ENCODE peak calls at places on chromosomes 5 and 9, in eight cellular contexts. One of them, this sample, is unnamed.

GRCh38 chr9:29999645-30000044 is 2384.8 kb upstream of the ACO1 start:
- DNase-seq in GM12878: no peak
- DNase-seq in stomach: no peak
- DNase-seq in spleen: no peak
- DNase-seq in HepG2: no peak
- DNase-seq in breast epithelium: no peak
- DNase-seq in transverse colon: peak
- DNase-seq in endothelial cell of umbilical vein: no peak
- DNase-seq in this sample: no peak

GRCh38 chr5:139100825-139101224 is 97.3 kb downstream of the SIL1 start:
- DNase-seq in transverse colon: no peak
- DNase-seq in endothelial cell of umbilical vein: no peak
- DNase-seq in breast epithelium: no peak
- DNase-seq in spleen: no peak
- DNase-seq in HepG2: no peak
- DNase-seq in GM12878: no peak
- DNase-seq in stomach: no peak
- DNase-seq in this sample: no peak

GRCh38 chr5:164041105-164041504 is 535.7 kb downstream of the MAT2B start:
- DNase-seq in GM12878: no peak
- DNase-seq in endothelial cell of umbilical vein: no peak
- DNase-seq in breast epithelium: no peak
- DNase-seq in stomach: no peak
- DNase-seq in transverse colon: no peak
- DNase-seq in spleen: no peak
- DNase-seq in HepG2: no peak
- DNase-seq in this sample: no peak

GRCh38 chr5:124504081-124504916 is 242.1 kb downstream of the ZNF608 start:
- DNase-seq in transverse colon: no peak
- DNase-seq in HepG2: no peak
- DNase-seq in endothelial cell of umbilical vein: no peak
- DNase-seq in spleen: no peak
- DNase-seq in breast epithelium: no peak
- DNase-seq in GM12878: no peak
- DNase-seq in stomach: no peak
- DNase-seq in this sample: no peak

GRCh38 chr9:131407717-131408195 is 13.9 kb downstream of the PRRC2B start:
- DNase-seq in spleen: no peak
- DNase-seq in GM12878: no peak
- DNase-seq in endothelial cell of umbilical vein: peak
- DNase-seq in HepG2: peak
- DNase-seq in stomach: no peak
- DNase-seq in transverse colon: peak
- DNase-seq in breast epithelium: peak
- DNase-seq in this sample: no peak

GRCh38 chr9:108282872-108283271 is 572.9 kb downstream of the ACTL7B start:
- DNase-seq in stomach: no peak
- DNase-seq in endothelial cell of umbilical vein: no peak
- DNase-seq in HepG2: peak
- DNase-seq in transverse colon: no peak
- DNase-seq in GM12878: no peak
- DNase-seq in breast epithelium: no peak
- DNase-seq in spleen: no peak
- DNase-seq in this sample: no peak

GRCh38 chr9:131630206-131630831 is 85.0 kb downstream of the PRRT1B start:
- DNase-seq in endothelial cell of umbilical vein: no peak
- DNase-seq in breast epithelium: no peak
- DNase-seq in GM12878: peak
- DNase-seq in transverse colon: peak
- DNase-seq in HepG2: no peak
- DNase-seq in spleen: no peak
- DNase-seq in stomach: no peak
- DNase-seq in this sample: no peak

GRCh38 chr9:113632776-113633590 is 169.5 kb downstream of the RGS3 start:
- DNase-seq in GM12878: no peak
- DNase-seq in transverse colon: no peak
- DNase-seq in endothelial cell of umbilical vein: no peak
- DNase-seq in spleen: peak
- DNase-seq in breast epithelium: no peak
- DNase-seq in HepG2: no peak
- DNase-seq in stomach: no peak
- DNase-seq in this sample: peak

DNA sequence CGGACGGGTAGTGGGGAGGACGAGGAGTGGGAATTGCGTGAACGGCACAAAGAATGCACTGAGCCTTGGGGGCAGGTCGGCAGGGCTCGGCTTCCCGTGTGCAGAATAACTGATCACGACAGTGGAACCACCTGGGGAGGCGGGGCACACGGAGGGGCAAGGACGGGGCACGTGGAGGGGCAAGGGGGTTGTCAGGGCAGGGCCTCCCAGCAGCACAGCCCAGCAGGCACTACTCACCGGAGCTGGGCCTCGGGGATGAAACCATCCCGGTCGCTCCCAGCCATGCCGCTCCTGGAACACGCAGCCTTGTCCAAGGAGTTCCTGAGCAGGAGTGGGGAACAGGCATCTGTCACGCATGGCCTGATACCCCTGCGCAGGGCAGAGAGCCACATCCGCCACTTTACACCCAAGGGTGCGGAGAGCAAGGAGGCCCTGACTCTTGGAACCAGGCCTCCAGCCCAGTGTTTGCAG is 33.4 kb downstream of the SARDH start:
- DNase-seq in GM12878: no peak
- DNase-seq in HepG2: no peak
- DNase-seq in breast epithelium: no peak
- DNase-seq in stomach: no peak
- DNase-seq in spleen: peak
- DNase-seq in transverse colon: no peak
- DNase-seq in endothelial cell of umbilical vein: no peak
- DNase-seq in this sample: no peak
- TF ChIP-seq POLR2A in GM12878: no peak
- TF ChIP-seq POLR2A in HepG2: no peak
- TF ChIP-seq POLR2A in breast epithelium: no peak
- TF ChIP-seq POLR2A in stomach: no peak
- TF ChIP-seq POLR2A in spleen: no peak
- TF ChIP-seq POLR2A in transverse colon: no peak
- TF ChIP-seq POLR2A in endothelial cell of umbilical vein: no peak
- TF ChIP-seq POLR2A in this sample: no peak

GRCh38 chr5:119968690-119969089 is 339.3 kb downstream of the FAM170A start:
- DNase-seq in HepG2: no peak
- DNase-seq in spleen: no peak
- DNase-seq in endothelial cell of umbilical vein: no peak
- DNase-seq in stomach: no peak
- DNase-seq in breast epithelium: no peak
- DNase-seq in transverse colon: no peak
- DNase-seq in GM12878: no peak
- DNase-seq in this sample: no peak

GRCh38 chr5:119961993-119962392 is 332.6 kb downstream of the FAM170A start:
- DNase-seq in spleen: no peak
- DNase-seq in GM12878: no peak
- DNase-seq in stomach: no peak
- DNase-seq in breast epithelium: no peak
- DNase-seq in HepG2: no peak
- DNase-seq in transverse colon: no peak
- DNase-seq in endothelial cell of umbilical vein: no peak
- DNase-seq in this sample: no peak

GRCh38 chr5:119966028-119966427 is 336.7 kb downstream of the FAM170A start:
- DNase-seq in transverse colon: no peak
- DNase-seq in spleen: no peak
- DNase-seq in breast epithelium: no peak
- DNase-seq in HepG2: no peak
- DNase-seq in stomach: no peak
- DNase-seq in GM12878: no peak
- DNase-seq in endothelial cell of umbilical vein: no peak
- DNase-seq in this sample: no peak
- TF ChIP-seq CTCF in transverse colon: no peak
- TF ChIP-seq CTCF in spleen: no peak
- TF ChIP-seq CTCF in breast epithelium: no peak
- TF ChIP-seq CTCF in HepG2: no peak
- TF ChIP-seq CTCF in stomach: no peak
- TF ChIP-seq CTCF in GM12878: no peak
- TF ChIP-seq CTCF in endothelial cell of umbilical vein: no peak
- TF ChIP-seq CTCF in this sample: no peak

GRCh38 chr9:105154723-105155191 is 89.7 kb upstream of the SLC44A1 start:
- DNase-seq in transverse colon: no peak
- DNase-seq in HepG2: no peak
- DNase-seq in spleen: no peak
- DNase-seq in GM12878: no peak
- DNase-seq in endothelial cell of umbilical vein: peak
- DNase-seq in stomach: no peak
- DNase-seq in breast epithelium: no peak
- DNase-seq in this sample: no peak

GRCh38 chr9:105151686-105151995 is 92.8 kb upstream of the SLC44A1 start:
- DNase-seq in endothelial cell of umbilical vein: no peak
- DNase-seq in breast epithelium: no peak
- DNase-seq in GM12878: no peak
- DNase-seq in transverse colon: no peak
- DNase-seq in HepG2: no peak
- DNase-seq in spleen: no peak
- DNase-seq in stomach: no peak
- DNase-seq in this sample: no peak

GRCh38 chr9:105158020-105158419 is 86.4 kb upstream of the SLC44A1 start:
- DNase-seq in stomach: no peak
- DNase-seq in spleen: no peak
- DNase-seq in transverse colon: no peak
- DNase-seq in breast epithelium: no peak
- DNase-seq in endothelial cell of umbilical vein: no peak
- DNase-seq in GM12878: no peak
- DNase-seq in HepG2: no peak
- DNase-seq in this sample: no peak

GRCh38 chr9:105158898-105159297 is 85.6 kb upstream of the SLC44A1 start:
- DNase-seq in spleen: no peak
- DNase-seq in stomach: no peak
- DNase-seq in HepG2: no peak
- DNase-seq in breast epithelium: no peak
- DNase-seq in GM12878: no peak
- DNase-seq in transverse colon: no peak
- DNase-seq in endothelial cell of umbilical vein: no peak
- DNase-seq in this sample: no peak

DNA sequence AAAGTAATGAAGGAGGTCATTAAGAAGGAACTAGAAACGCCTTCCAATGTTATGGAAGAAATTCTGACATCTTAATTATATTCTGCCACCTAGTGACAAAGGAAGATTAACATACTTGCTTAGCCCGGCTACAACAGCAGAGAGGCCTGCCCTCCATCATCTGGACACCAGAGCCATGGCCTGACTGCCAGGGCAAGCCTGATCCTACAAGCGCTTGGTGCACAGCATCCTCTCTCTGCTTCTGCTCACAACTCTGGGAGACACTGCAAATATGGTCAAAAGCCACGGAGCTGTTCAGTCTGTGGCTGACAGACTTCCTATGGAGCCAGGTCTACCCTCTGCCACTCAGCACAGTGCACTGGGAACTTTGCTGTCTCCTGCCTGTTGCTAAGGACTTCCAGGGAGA is 87.3 kb upstream of the SLC44A1 start:
- DNase-seq in endothelial cell of umbilical vein: peak
- DNase-seq in spleen: peak
- DNase-seq in GM12878: no peak
- DNase-seq in stomach: peak
- DNase-seq in transverse colon: peak
- DNase-seq in breast epithelium: no peak
- DNase-seq in HepG2: peak
- DNase-seq in this sample: peak
- TF ChIP-seq POLR2AphosphoS5 in endothelial cell of umbilical vein: no peak
- TF ChIP-seq POLR2AphosphoS5 in spleen: no peak
- TF ChIP-seq POLR2AphosphoS5 in GM12878: no peak
- TF ChIP-seq POLR2AphosphoS5 in stomach: peak
- TF ChIP-seq POLR2AphosphoS5 in transverse colon: peak
- TF ChIP-seq POLR2AphosphoS5 in breast epithelium: no peak
- TF ChIP-seq POLR2AphosphoS5 in HepG2: no peak
- TF ChIP-seq POLR2AphosphoS5 in this sample: no peak

GRCh38 chr5:177303121-177303924 is at the start of the genes PRELID1 and RAB24:
- DNase-seq in stomach: peak
- DNase-seq in GM12878: no peak
- DNase-seq in spleen: peak
- DNase-seq in endothelial cell of umbilical vein: peak
- DNase-seq in HepG2: peak
- DNase-seq in breast epithelium: peak
- DNase-seq in transverse colon: peak
- DNase-seq in this sample: peak
- TF ChIP-seq POLR2A in stomach: no peak
- TF ChIP-seq POLR2A in GM12878: peak
- TF ChIP-seq POLR2A in spleen: no peak
- TF ChIP-seq POLR2A in endothelial cell of umbilical vein: peak
- TF ChIP-seq POLR2A in HepG2: no peak
- TF ChIP-seq POLR2A in breast epithelium: peak
- TF ChIP-seq POLR2A in transverse colon: peak
- TF ChIP-seq POLR2A in this sample: peak

GRCh38 chr9:130183133-130183762 is 11.0 kb downstream of the NCS1 start:
- DNase-seq in spleen: no peak
- DNase-seq in stomach: no peak
- DNase-seq in breast epithelium: peak
- DNase-seq in endothelial cell of umbilical vein: no peak
- DNase-seq in HepG2: peak
- DNase-seq in GM12878: no peak
- DNase-seq in transverse colon: no peak
- DNase-seq in this sample: no peak

GRCh38 chr9:130186839-130187522 is 14.8 kb downstream of the NCS1 start:
- DNase-seq in GM12878: no peak
- DNase-seq in HepG2: peak
- DNase-seq in spleen: no peak
- DNase-seq in transverse colon: peak
- DNase-seq in stomach: peak
- DNase-seq in endothelial cell of umbilical vein: no peak
- DNase-seq in breast epithelium: peak
- DNase-seq in this sample: no peak

GRCh38 chr9:130185494-130186005 is 13.3 kb downstream of the NCS1 start:
- DNase-seq in spleen: no peak
- DNase-seq in transverse colon: no peak
- DNase-seq in HepG2: no peak
- DNase-seq in breast epithelium: no peak
- DNase-seq in endothelial cell of umbilical vein: no peak
- DNase-seq in stomach: no peak
- DNase-seq in GM12878: no peak
- DNase-seq in this sample: no peak

GRCh38 chr9:130186051-130186450 is 13.8 kb downstream of the NCS1 start:
- DNase-seq in HepG2: no peak
- DNase-seq in GM12878: no peak
- DNase-seq in endothelial cell of umbilical vein: peak
- DNase-seq in transverse colon: no peak
- DNase-seq in breast epithelium: no peak
- DNase-seq in stomach: no peak
- DNase-seq in spleen: no peak
- DNase-seq in this sample: no peak

GRCh38 chr9:130184983-130185382 is 12.8 kb downstream of the NCS1 start:
- DNase-seq in transverse colon: no peak
- DNase-seq in HepG2: no peak
- DNase-seq in stomach: no peak
- DNase-seq in spleen: no peak
- DNase-seq in breast epithelium: no peak
- DNase-seq in GM12878: no peak
- DNase-seq in endothelial cell of umbilical vein: no peak
- DNase-seq in this sample: no peak
- TF ChIP-seq CTCF in transverse colon: no peak
- TF ChIP-seq CTCF in HepG2: no peak
- TF ChIP-seq CTCF in stomach: no peak
- TF ChIP-seq CTCF in spleen: no peak
- TF ChIP-seq CTCF in breast epithelium: no peak
- TF ChIP-seq CTCF in GM12878: no peak
- TF ChIP-seq CTCF in endothelial cell of umbilical vein: no peak
- TF ChIP-seq CTCF in this sample: no peak

This sample was measured in suprapubic skin.